ENCODE peak calls at places on chromosomes 7 and 10, in four cellular contexts. K is T-helper 2 cell; O is activated CD4-positive, alpha-beta memory T cell treated with anti-CD3 and anti-CD28 coated beads for 36 hours; A is head of caudate nucleus. B is an unnamed sample.

GRCh38 chr7:121473645-121474300 is 77.7 kb upstream of the FAM3C start:
- DNase-seq in K (no peak), O (no peak), A (no peak), B (no peak)

GRCh38 chr10:100046088-100046487 is 35.6 kb downstream of the CPN1 start:
- DNase-seq in K (peak), O (peak), A (peak), B (peak)

GRCh38 chr7:132500727-132501410 is 75.4 kb downstream of the PLXNA4 start:
- DNase-seq in K (no peak), O (no peak), A (no peak), B (peak)

GRCh38 chr7:51058764-51059163 is 257.8 kb downstream of the COBL start:
- DNase-seq in K (no peak), O (no peak), A (no peak), B (peak)

GRCh38 chr7:138086585-138087270 is 10.5 kb downstream of the AKR1D1 start:
- DNase-seq in K (no peak), O (no peak), A (no peak), B (no peak)

GRCh38 chr7:12444785-12445184 is 41.1 kb upstream of the VWDE start:
- DNase-seq in K (no peak), O (no peak), A (no peak), B (no peak)

GRCh38 chr10:126216221-126216701 is 172.0 kb downstream of the ADAM12 start:
- DNase-seq in K (no peak), O (no peak), A (no peak), B (no peak)

GRCh38 chr7:71613316-71613715 is 481.4 kb downstream of the GALNT17 start:
- DNase-seq in K (no peak), O (no peak), A (no peak), B (no peak)

GRCh38 chr7:119929891-119930290 is 343.1 kb upstream of the KCND2 start:
- DNase-seq in K (no peak), O (no peak), A (no peak), B (no peak)

GRCh38 chr7:25215694-25216335 is 12.5 kb downstream of the NPVF start:
- DNase-seq in K (no peak), O (no peak), A (no peak), B (no peak)

B was measured in Ammon's horn.